ENCODE peak calls at places on chromosome 20, in four cellular contexts. L, P, E and J are unnamed samples.

GRCh38 chr20:58700121-58700780 is 7.7 kb downstream of the NPEPL1 start:
- DNase-seq in E (no peak), P (no peak), L (no peak), J (no peak)

GRCh38 chr20:10357974-10358373 is 76.0 kb downstream of the MKKS start:
- DNase-seq in L (no peak), P (no peak), E (no peak), J (peak)

GRCh38 chr20:9407805-9408421 is 106.5 kb upstream of the LAMP5 start:
- DNase-seq in L (peak), E (peak), P (peak), J (peak)

GRCh38 chr20:47278907-47279348 is 77.6 kb downstream of the ZMYND8 start:
- DNase-seq in L (no peak), P (no peak), E (no peak), J (peak)

GRCh38 chr20:40683221-40683893 is 5.7 kb downstream of the MAFB start:
- DNase-seq in E (no peak), P (no peak), L (no peak), J (no peak)

GRCh38 chr20:59018817-59019216 is 412 bp upstream of the TUBB1 start:
- DNase-seq in E (no peak), L (no peak), P (no peak), J (no peak)

GRCh38 chr20:47024461-47024937 is 129.9 kb downstream of the EYA2 start:
- DNase-seq in P (no peak), L (no peak), E (no peak), J (no peak)

GRCh38 chr20:35066194-35066593 is 26.4 kb downstream of the TRPC4AP start:
- DNase-seq in L (no peak), P (no peak), E (no peak), J (no peak)

GRCh38 chr20:61419010-61419409 is 166.9 kb downstream of the CDH4 start:
- DNase-seq in L (no peak), P (no peak), E (no peak), J (no peak)

GRCh38 chr20:2652724-2653510 is 485 bp downstream of the NOP56 start:
- DNase-seq in P (no peak), L (no peak), E (peak), J (no peak)

GRCh38 chr20:15491564-15491963 is 1081.7 kb downstream of the KIF16B start:
- DNase-seq in L (no peak), E (no peak), P (no peak), J (no peak)

GRCh38 chr20:16124911-16125776 is 448.1 kb downstream of the KIF16B start:
- DNase-seq in E (peak), L (no peak), P (no peak), J (no peak)

GRCh38 chr20:8616792-8617191 is 452.1 kb upstream of the PLCB4 start:
- DNase-seq in P (no peak), L (no peak), E (no peak), J (no peak)

GRCh38 chr20:34269996-34270627 is 28.9 kb downstream of the ASIP start:
- DNase-seq in E (no peak), P (no peak), L (no peak), J (no peak)

GRCh38 chr20:18012901-18013300 is 44.1 kb downstream of the MGME1 start:
- DNase-seq in E (no peak), P (no peak), L (no peak), J (no peak)

GRCh38 chr20:18020931-18021330 is 36.8 kb downstream of the OVOL2 start:
- DNase-seq in P (no peak), E (no peak), L (no peak), J (no peak)

GRCh38 chr20:18019068-18019467 is 38.6 kb downstream of the OVOL2 start:
- DNase-seq in P (no peak), L (peak), E (peak), J (peak)

GRCh38 chr20:18016772-18017171 is 40.9 kb downstream of the OVOL2 start:
- DNase-seq in E (no peak), P (no peak), L (no peak), J (no peak)

DNA sequence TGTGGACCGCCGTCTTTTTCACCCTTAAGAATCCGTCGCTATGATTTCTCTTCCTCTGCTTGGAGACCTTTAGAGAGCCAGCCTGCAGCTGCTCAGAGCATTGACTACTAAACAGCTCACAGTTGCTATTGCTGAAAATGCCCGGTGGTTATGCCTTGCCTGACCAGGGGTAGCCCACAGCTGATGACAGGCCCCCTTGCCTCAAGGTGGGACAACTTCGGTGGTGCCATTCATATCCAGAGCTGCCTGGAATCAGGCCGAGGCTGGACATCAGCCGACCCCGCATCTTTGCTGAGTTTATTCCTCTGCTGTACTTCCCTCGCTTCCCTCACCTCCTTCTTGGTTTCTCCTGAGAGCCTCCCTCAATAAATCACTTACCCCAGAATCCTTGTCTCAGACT is 39.6 kb downstream of the OVOL2 start:
- DNase-seq in E (no peak), L (no peak), P (no peak), J (no peak)
- TF ChIP-seq RAD21 in E (no peak), L (no peak), P (no peak), J (no peak)

DNA sequence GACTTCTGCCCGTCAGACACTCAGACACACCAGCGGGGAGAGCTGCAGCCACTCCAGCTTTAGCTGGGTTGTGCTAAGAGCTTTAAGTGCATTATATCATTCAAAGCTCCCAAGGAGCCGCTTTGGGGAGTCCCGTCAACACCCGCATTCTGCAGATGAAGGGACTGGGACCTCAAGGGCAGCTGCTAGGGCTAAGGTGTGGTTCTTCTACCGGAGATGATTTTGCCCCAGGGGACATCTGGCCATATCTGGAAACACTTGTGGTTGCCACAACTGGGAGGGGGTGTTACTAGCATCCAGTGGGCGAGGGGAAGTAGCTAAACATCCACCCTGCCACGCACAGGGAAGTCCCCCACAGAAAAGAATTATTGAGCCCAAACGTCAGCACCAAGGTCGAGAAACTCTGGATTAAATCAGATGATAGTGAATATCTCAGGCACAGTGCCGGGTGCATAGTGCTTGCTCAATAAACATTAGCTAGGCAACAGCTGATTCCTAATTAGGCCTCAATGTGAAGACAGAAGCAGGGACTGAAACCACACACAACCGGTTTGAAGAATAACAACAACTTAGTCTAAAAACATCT is 29.6 kb downstream of the PMEPA1 start:
- DNase-seq in P (peak), L (no peak), E (no peak), J (no peak)
- TF ChIP-seq HDAC2 in P (no peak), L (no peak), E (no peak), J (no peak)

GRCh38 chr20:63626424-63627128 is at the start of gene GMEB2:
- DNase-seq in L (peak), E (peak), P (no peak), J (peak)
- TF ChIP-seq RAD21 in L (no peak), E (peak), P (no peak), J (no peak)

GRCh38 chr20:49887251-49887827 is 28.0 kb downstream of the SPATA2 start:
- DNase-seq in L (no peak), E (no peak), P (no peak), J (no peak)
- TF ChIP-seq HDAC2 in L (no peak), E (no peak), P (no peak), J (no peak)

DNA sequence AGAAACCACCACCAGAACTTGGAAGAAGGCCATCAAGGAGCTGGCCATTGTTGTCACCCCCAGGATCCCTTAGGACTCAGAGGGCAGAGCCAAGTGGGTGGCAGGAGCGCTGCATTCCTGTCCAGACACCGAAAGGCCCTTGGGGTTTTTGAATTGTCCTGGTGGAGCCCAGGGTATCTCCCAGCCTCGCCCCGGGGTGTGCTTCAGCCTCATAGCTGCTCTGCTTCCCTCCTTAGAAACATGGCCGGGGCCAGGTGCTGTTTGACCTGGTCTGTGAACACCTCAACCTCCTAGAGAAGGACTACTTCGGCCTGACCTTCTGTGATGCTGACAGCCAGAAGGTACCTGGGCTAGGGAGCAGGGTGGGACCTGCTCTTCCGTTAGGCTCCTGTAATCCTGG is 23.2 kb downstream of the EPB41L1 start:
- DNase-seq in E (no peak), L (no peak), P (no peak), J (no peak)
- TF ChIP-seq RAD21 in E (no peak), L (no peak), P (no peak), J (no peak)

GRCh38 chr20:57613481-57613921 is 6.7 kb downstream of the ZBP1 start:
- DNase-seq in P (no peak), E (no peak), L (no peak), J (no peak)
- TF ChIP-seq HDAC2 in P (no peak), E (no peak), L (no peak), J (no peak)

GRCh38 chr20:776165-776564 is 7.9 kb upstream of the SLC52A3 start:
- DNase-seq in E (no peak), P (no peak), L (no peak), J (no peak)

GRCh38 chr20:772806-773205 is 4.5 kb upstream of the SLC52A3 start:
- DNase-seq in E (no peak), L (no peak), P (no peak), J (no peak)

GRCh38 chr20:774016-774679 is 5.8 kb upstream of the SLC52A3 start:
- DNase-seq in L (no peak), E (no peak), P (no peak), J (no peak)

GRCh38 chr20:774680-775057 is 6.4 kb upstream of the SLC52A3 start:
- DNase-seq in P (no peak), E (no peak), L (no peak), J (no peak)

GRCh38 chr20:775679-776135 is 7.4 kb upstream of the SLC52A3 start:
- DNase-seq in P (no peak), L (no peak), E (no peak), J (peak)
- TF ChIP-seq RAD21 in P (no peak), L (no peak), E (no peak), J (no peak)